ENCODE peak calls at places on chromosomes 16 and 17, in seven cellular contexts. F is kidney glomerular epithelial cell, M is chondrocyte, L is hypothalamus, G is lung, Z is amniotic stem cell, D is ureter. E is an unnamed sample.

GRCh38 chr16:2698996-2699750 is 16.9 kb downstream of the KCTD5 start:
- DNase-seq in L (no peak), M (no peak), G (no peak), Z (no peak), F (no peak), D (no peak), E (no peak)

GRCh38 chr17:82019905-82020873 is 2.5 kb downstream of the CENPX start:
- DNase-seq in L (no peak), M (no peak), F (peak), D (no peak), G (peak), Z (no peak), E (peak)

GRCh38 chr16:1489077-1489476 is 333 bp upstream of the PTX4 start:
- DNase-seq in M (peak), Z (no peak), D (no peak), G (no peak), F (no peak), L (no peak), E (no peak)

GRCh38 chr17:28093999-28094716 is 51.7 kb downstream of the NLK start:
- DNase-seq in L (no peak), G (no peak), D (no peak), Z (no peak), F (no peak), M (no peak), E (no peak)

GRCh38 chr16:70252355-70252988 is 732 bp upstream of the EXOSC6 start:
- DNase-seq in G (no peak), F (no peak), D (no peak), L (no peak), Z (no peak), M (peak), E (no peak)

GRCh38 chr17:27764589-27764988 is 35.7 kb downstream of the NOS2 start:
- DNase-seq in F (no peak), L (no peak), G (no peak), M (no peak), Z (no peak), D (no peak), E (no peak)

GRCh38 chr16:54846761-54847160 is 83.9 kb upstream of the IRX5 start:
- DNase-seq in G (no peak), D (peak), M (no peak), Z (no peak), L (no peak), F (peak), E (no peak)

GRCh38 chr17:77444653-77445029 is 303.9 kb downstream of the SEC14L1 start:
- DNase-seq in F (no peak), L (no peak), D (no peak), G (no peak), Z (no peak), M (no peak), E (no peak)

GRCh38 chr17:39700148-39700987 is 504 bp downstream of the ERBB2 start:
- DNase-seq in F (no peak), G (no peak), M (no peak), D (no peak), Z (no peak), L (no peak), E (no peak)

GRCh38 chr16:11297492-11298142 is 16.5 kb upstream of the PRM1 start:
- DNase-seq in L (peak), D (peak), Z (no peak), G (peak), M (no peak), F (no peak), E (peak)

GRCh38 chr17:44844390-44844830 is 3.3 kb upstream of the HIGD1B start:
- DNase-seq in M (no peak), L (no peak), G (no peak), F (no peak), Z (no peak), D (no peak), E (no peak)

GRCh38 chr16:69727916-69728270 is 1.5 kb upstream of the NQO1 start:
- DNase-seq in G (peak), Z (no peak), F (no peak), L (no peak), M (peak), D (no peak), E (no peak)

GRCh38 chr16:46972429-46972970 is 974 bp downstream of the DNAJA2 start:
- DNase-seq in G (no peak), L (no peak), M (no peak), D (no peak), Z (no peak), F (peak), E (no peak)

GRCh38 chr17:75623386-75623785 is 9.8 kb upstream of the SMIM5 start:
- DNase-seq in F (no peak), M (no peak), G (no peak), D (no peak), Z (no peak), L (no peak), E (no peak)

GRCh38 chr17:63996430-63997182 is 1.5 kb upstream of the PRR29 start:
- DNase-seq in G (no peak), D (peak), L (no peak), F (no peak), M (peak), Z (no peak), E (no peak)

GRCh38 chr17:79630821-79631639 is 20.2 kb upstream of the RBFOX3 start:
- DNase-seq in L (no peak), D (peak), G (no peak), M (peak), F (no peak), Z (no peak), E (no peak)

GRCh38 chr17:78131172-78132085 is 858 bp downstream of the TMC8 start:
- DNase-seq in F (no peak), Z (no peak), L (no peak), M (peak), G (no peak), D (no peak), E (peak)

GRCh38 chr16:70740919-70741778 is 55.3 kb upstream of the MTSS2 start:
- DNase-seq in L (no peak), D (no peak), F (peak), G (no peak), Z (no peak), M (no peak), E (no peak)

GRCh38 chr17:386145-386876 is 33.7 kb upstream of the RPH3AL start:
- DNase-seq in M (no peak), D (peak), L (peak), F (peak), Z (no peak), G (peak), E (peak)

GRCh38 chr16:59210955-59211541 is 476.9 kb upstream of the GOT2 start:
- DNase-seq in G (no peak), F (peak), L (no peak), Z (no peak), D (no peak), M (no peak), E (no peak)

GRCh38 chr17:45020354-45021138 is 30.9 kb downstream of the DCAKD start:
- DNase-seq in Z (no peak), G (no peak), D (peak), L (peak), F (peak), M (no peak), E (no peak)

GRCh38 chr16:23469814-23470213 is 16.8 kb upstream of the COG7 start:
- DNase-seq in L (no peak), D (no peak), F (peak), Z (no peak), M (no peak), G (peak), E (no peak)

GRCh38 chr17:29905879-29906167 is 24.2 kb downstream of the SSH2 start:
- DNase-seq in F (no peak), L (no peak), Z (no peak), M (no peak), G (no peak), D (no peak), E (no peak)

GRCh38 chr16:154223-155030 is 2.0 kb downstream of the HBZ start:
- DNase-seq in D (peak), M (no peak), Z (no peak), L (no peak), G (no peak), F (no peak), E (no peak)

GRCh38 chr17:75011788-75012319 is 616 bp upstream of the MRPL58 start:
- DNase-seq in Z (no peak), D (peak), G (peak), L (peak), F (no peak), M (no peak), E (peak)

GRCh38 chr17:32659419-32659842 is 172.6 kb downstream of the CDK5R1 start:
- DNase-seq in D (peak), G (peak), Z (no peak), M (no peak), F (peak), L (peak), E (peak)

GRCh38 chr16:56274369-56274768 is 83.1 kb downstream of the GNAO1 start:
- DNase-seq in F (no peak), M (no peak), Z (no peak), D (no peak), L (no peak), G (no peak), E (no peak)

GRCh38 chr16:27429330-27429871 is 27.4 kb downstream of the IL21R start:
- DNase-seq in M (peak), L (no peak), G (no peak), F (no peak), D (peak), Z (no peak), E (no peak)

GRCh38 chr16:68426355-68426652 is 22.0 kb downstream of the SMPD3 start:
- DNase-seq in F (no peak), Z (no peak), G (no peak), M (peak), D (no peak), L (no peak), E (no peak)

GRCh38 chr17:2049333-2050245 is 5.3 kb upstream of the HIC1 start:
- DNase-seq in L (peak), F (peak), G (peak), Z (peak), D (peak), M (no peak), E (peak)

GRCh38 chr16:86191663-86192062 is 292.7 kb downstream of the IRF8 start:
- DNase-seq in F (no peak), M (no peak), Z (no peak), D (no peak), L (no peak), G (no peak), E (no peak)

E was measured in mucosa of descending colon.